ENCODE peak calls at places on chromosome 2, in six cellular contexts. One of them, this sample, is unnamed.

GRCh38 chr2:216571178-216571908 is 61.9 kb upstream of the IGFBP2 start:
- DNase-seq in SK-N-SH: no peak
- DNase-seq in neural crest cell: no peak
- DNase-seq in GM13977: no peak
- DNase-seq in left lung: no peak
- DNase-seq in K562: no peak
- DNase-seq in this sample: no peak

GRCh38 chr2:70709275-70709674 is 58.7 kb downstream of the ADD2 start:
- DNase-seq in SK-N-SH: no peak
- DNase-seq in neural crest cell: no peak
- DNase-seq in GM13977: no peak
- DNase-seq in left lung: no peak
- DNase-seq in K562: no peak
- DNase-seq in this sample: no peak

GRCh38 chr2:14292964-14293363 is 339.6 kb upstream of the LRATD1 start:
- DNase-seq in SK-N-SH: no peak
- DNase-seq in neural crest cell: no peak
- DNase-seq in GM13977: no peak
- DNase-seq in left lung: no peak
- DNase-seq in K562: no peak
- DNase-seq in this sample: no peak

GRCh38 chr2:169715379-169716228 is 18.0 kb upstream of the KLHL23 start:
- DNase-seq in SK-N-SH: peak; percentile 30
- DNase-seq in neural crest cell: no peak
- DNase-seq in GM13977: no peak
- DNase-seq in left lung: no peak
- DNase-seq in K562: peak; percentile 63
- DNase-seq in this sample: no peak

GRCh38 chr2:88698498-88699233 is 7.2 kb downstream of the RPIA start:
- DNase-seq in SK-N-SH: no peak
- DNase-seq in neural crest cell: no peak
- DNase-seq in GM13977: no peak
- DNase-seq in left lung: no peak
- DNase-seq in K562: no peak
- DNase-seq in this sample: no peak

GRCh38 chr2:147430408-147430807 is 414.4 kb upstream of the ACVR2A start:
- DNase-seq in SK-N-SH: no peak
- DNase-seq in neural crest cell: no peak
- DNase-seq in GM13977: no peak
- DNase-seq in left lung: no peak
- DNase-seq in K562: no peak
- DNase-seq in this sample: no peak

GRCh38 chr2:173652311-173652710 is 297.6 kb downstream of the CDCA7 start:
- DNase-seq in SK-N-SH: no peak
- DNase-seq in neural crest cell: no peak
- DNase-seq in GM13977: no peak
- DNase-seq in left lung: no peak
- DNase-seq in K562: no peak
- DNase-seq in this sample: no peak

GRCh38 chr2:102386867-102387541 is 31.4 kb downstream of the IL18R1 start:
- DNase-seq in SK-N-SH: no peak
- DNase-seq in neural crest cell: no peak
- DNase-seq in GM13977: peak; percentile 39
- DNase-seq in left lung: no peak
- DNase-seq in K562: no peak
- DNase-seq in this sample: no peak

GRCh38 chr2:148794558-148794957 is 80.5 kb upstream of the KIF5C start:
- DNase-seq in SK-N-SH: no peak
- DNase-seq in neural crest cell: no peak
- DNase-seq in GM13977: no peak
- DNase-seq in left lung: no peak
- DNase-seq in K562: no peak
- DNase-seq in this sample: no peak

GRCh38 chr2:226187601-226188000 is 612.0 kb downstream of the IRS1 start:
- DNase-seq in SK-N-SH: no peak
- DNase-seq in neural crest cell: no peak
- DNase-seq in GM13977: no peak
- DNase-seq in left lung: no peak
- DNase-seq in K562: no peak
- DNase-seq in this sample: no peak

GRCh38 chr2:31049264-31049663 is 89.0 kb downstream of the GALNT14 start:
- DNase-seq in SK-N-SH: no peak
- DNase-seq in neural crest cell: no peak
- DNase-seq in GM13977: no peak
- DNase-seq in left lung: no peak
- DNase-seq in K562: no peak
- DNase-seq in this sample: no peak
- TF ChIP-seq CTCF in SK-N-SH: no peak
- TF ChIP-seq CTCF in neural crest cell: no peak
- TF ChIP-seq CTCF in GM13977: no peak
- TF ChIP-seq CTCF in left lung: no peak
- TF ChIP-seq CTCF in K562: no peak
- TF ChIP-seq CTCF in this sample: no peak

GRCh38 chr2:130376433-130377293 is 20.8 kb downstream of the PTPN18 start:
- DNase-seq in SK-N-SH: no peak
- DNase-seq in neural crest cell: no peak
- DNase-seq in GM13977: peak; percentile 59
- DNase-seq in left lung: no peak
- DNase-seq in K562: no peak
- DNase-seq in this sample: no peak
- TF ChIP-seq CTCF in SK-N-SH: no peak
- TF ChIP-seq CTCF in neural crest cell: peak; percentile 24
- TF ChIP-seq CTCF in GM13977: peak; percentile 12
- TF ChIP-seq CTCF in left lung: no peak
- TF ChIP-seq CTCF in K562: peak; percentile 47
- TF ChIP-seq CTCF in this sample: no peak

DNA sequence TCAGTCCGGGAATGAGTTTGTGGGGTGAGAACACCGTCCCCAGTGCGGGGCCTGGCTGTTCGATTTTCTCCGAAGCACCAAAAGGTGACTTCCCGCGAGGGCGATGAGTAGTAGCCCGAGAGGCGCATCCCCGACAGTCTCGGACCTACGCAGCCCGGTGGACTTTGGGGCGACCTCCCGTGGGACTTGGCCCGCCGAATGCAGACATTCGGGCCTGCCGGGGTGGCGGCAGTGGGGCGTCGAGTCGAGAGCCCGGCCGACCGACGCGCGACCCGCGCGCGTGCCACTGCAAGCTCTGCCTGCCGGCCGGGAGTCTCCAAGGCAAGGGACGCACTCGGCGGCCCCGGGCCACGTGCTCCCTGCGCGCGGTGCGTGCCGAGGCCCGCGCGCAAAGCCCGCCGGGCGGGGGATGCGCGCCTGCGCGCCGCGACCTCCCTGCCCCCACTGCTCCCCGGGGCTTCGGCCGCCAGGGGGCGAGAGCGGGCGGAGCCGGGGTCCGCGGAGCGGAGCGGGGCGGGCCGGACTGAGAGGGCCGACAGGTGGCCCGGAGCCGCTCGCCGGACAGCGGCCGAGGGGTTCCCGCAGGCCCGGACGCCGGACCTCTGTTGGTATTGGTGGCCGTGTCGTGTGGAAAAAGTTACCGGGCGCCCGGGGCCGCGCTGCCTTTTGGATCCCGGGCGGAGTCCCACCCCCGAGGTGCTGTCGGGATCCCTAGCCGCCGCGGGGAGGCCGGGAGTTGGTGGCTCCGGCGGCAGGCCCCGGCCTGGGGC is 1.8 kb downstream of the PTMA start:
- DNase-seq in SK-N-SH: peak; percentile 95
- DNase-seq in neural crest cell: peak; percentile 90
- DNase-seq in GM13977: peak; percentile 93
- DNase-seq in left lung: peak; percentile 83
- DNase-seq in K562: peak; percentile 91
- DNase-seq in this sample: no peak
- TF ChIP-seq CTCF in SK-N-SH: peak; percentile 59
- TF ChIP-seq CTCF in neural crest cell: peak; percentile 82
- TF ChIP-seq CTCF in GM13977: peak; percentile 98
- TF ChIP-seq CTCF in left lung: peak; percentile 85
- TF ChIP-seq CTCF in K562: peak; percentile 77
- TF ChIP-seq CTCF in this sample: peak; percentile 80

DNA sequence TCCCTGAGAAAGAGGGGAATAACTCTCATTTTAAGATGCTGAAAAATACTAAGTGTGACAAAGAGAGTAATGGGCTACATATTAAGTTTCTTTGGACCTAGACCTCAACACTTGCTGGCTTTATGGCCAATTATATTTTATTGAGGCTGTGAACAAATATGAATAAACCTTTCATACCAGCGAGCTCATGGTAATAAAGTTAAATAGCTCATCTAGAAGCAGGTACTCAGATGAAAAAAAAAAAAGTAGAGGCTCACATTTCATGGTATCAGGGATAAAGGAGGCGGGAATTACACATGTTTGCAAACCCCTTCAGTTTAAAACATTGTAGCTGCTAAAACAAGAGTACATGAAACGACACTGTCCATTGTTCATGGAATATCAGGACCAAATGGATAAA is 75.6 kb downstream of the DOCK10 start:
- DNase-seq in SK-N-SH: no peak
- DNase-seq in neural crest cell: no peak
- DNase-seq in GM13977: no peak
- DNase-seq in left lung: no peak
- DNase-seq in K562: no peak
- DNase-seq in this sample: no peak
- TF ChIP-seq CTCF in SK-N-SH: no peak
- TF ChIP-seq CTCF in neural crest cell: no peak
- TF ChIP-seq CTCF in GM13977: no peak
- TF ChIP-seq CTCF in left lung: no peak
- TF ChIP-seq CTCF in K562: no peak
- TF ChIP-seq CTCF in this sample: no peak